ENCODE peak calls at places on chromosome 1, in ten cellular contexts. C is stimulated activated CD4-positive, alpha-beta T cell treated with anti-CD3 and anti-CD28 coated beads, Interleukin-4, amount 100 ng/mL, for 1 hour; R is CD4-positive, alpha-beta T cell; J is CD4-positive, CD25-positive, alpha-beta regulatory T cell; L is stomach; D is activated T-cell treated with anti-CD3 and anti-CD28 coated beads, Interleukin-2, amount 50 U/mL, for 72 hours; H is NCI-H510A treated with DMSO at 0.1 percent for 48 hours; S is stimulated activated CD8-positive, alpha-beta memory T cell treated with anti-CD3 and anti-CD28 coated beads, Interleukin-2, amount 100 ng/mL, for 48 hours; B is T-helper 2 cell; W is fibroblast of mammary gland. Y is an unnamed sample.

GRCh38 chr1:201887116-201887866 is 1.4 kb upstream of the SHISA4 start:
- DNase-seq in R (no peak), L (no peak), W (no peak), C (no peak), H (no peak), J (no peak), B (no peak), D (no peak), S (no peak), Y (no peak)

GRCh38 chr1:228022571-228023293 is 15.9 kb downstream of the WNT3A start:
- DNase-seq in J (no peak), B (no peak), D (no peak), W (no peak), S (no peak), L (no peak), R (no peak), H (no peak), C (no peak), Y (peak; percentile 4)

GRCh38 chr1:171654705-171655214 is 2.3 kb upstream of the MYOC start:
- DNase-seq in L (no peak), H (no peak), C (no peak), D (no peak), S (no peak), B (no peak), J (no peak), W (peak; percentile 30), R (no peak), Y (no peak)

GRCh38 chr1:67560580-67561285 is 124.3 kb upstream of the GADD45A start:
- DNase-seq in C (no peak), H (no peak), L (no peak), B (no peak), W (peak; percentile 29), R (no peak), D (no peak), J (no peak), S (no peak), Y (no peak)

GRCh38 chr1:112074711-112075110 is 85.2 kb upstream of the KCND3 start:
- DNase-seq in R (no peak), C (no peak), W (no peak), B (no peak), J (no peak), S (no peak), D (no peak), H (no peak), L (no peak), Y (no peak)

GRCh38 chr1:201156819-201157218 is 2.5 kb upstream of the TMEM9 start:
- DNase-seq in H (no peak), C (no peak), S (no peak), R (no peak), D (no peak), B (no peak), J (no peak), W (no peak), L (no peak), Y (no peak)

GRCh38 chr1:21439721-21440629 is at the start of gene NBPF3:
- DNase-seq in W (peak; percentile 79), S (peak; percentile 81), R (peak; percentile 85), C (peak; percentile 89), L (peak; percentile 91), J (peak; percentile 69), H (peak; percentile 96), B (peak; percentile 81), D (peak; percentile 85), Y (peak; percentile 93)

GRCh38 chr1:35637401-35637809 is 3.9 kb downstream of the PSMB2 start:
- DNase-seq in J (peak; percentile 29), L (no peak), S (no peak), D (no peak), W (peak; percentile 54), H (peak; percentile 79), C (no peak), R (no peak), B (peak; percentile 21), Y (no peak)

GRCh38 chr1:26408604-26409003 is 2.0 kb upstream of the LIN28A start:
- DNase-seq in D (peak; percentile 68), R (peak; percentile 70), C (peak; percentile 76), J (peak; percentile 76), B (peak; percentile 55), W (peak; percentile 66), H (no peak), S (peak; percentile 45), L (peak; percentile 68), Y (peak; percentile 70)

GRCh38 chr1:25534389-25534788 is 9.0 kb upstream of the LDLRAP1 start:
- DNase-seq in S (no peak), D (no peak), W (no peak), J (no peak), L (no peak), C (no peak), B (no peak), H (no peak), R (no peak), Y (no peak)

GRCh38 chr1:951364-951763 is 7.7 kb downstream of the NOC2L start:
- DNase-seq in B (no peak), H (no peak), J (no peak), L (no peak), R (no peak), D (no peak), C (no peak), W (peak; percentile 33), S (no peak), Y (no peak)

GRCh38 chr1:179310271-179310670 is 16.7 kb downstream of the SOAT1 start:
- DNase-seq in S (no peak), J (no peak), R (no peak), B (no peak), H (no peak), L (no peak), W (peak; percentile 92), C (no peak), D (no peak), Y (no peak)

GRCh38 chr1:89605692-89606091 is 27.2 kb upstream of the LRRC8C start:
- DNase-seq in L (no peak), J (no peak), W (peak; percentile 87), C (no peak), S (no peak), B (no peak), D (no peak), R (no peak), H (no peak), Y (no peak)

GRCh38 chr1:20921285-20921684 is 134.2 kb upstream of the HP1BP3 start:
- DNase-seq in C (no peak), S (no peak), H (no peak), W (no peak), R (no peak), J (no peak), B (no peak), L (no peak), D (no peak), Y (no peak)